ENCODE peak calls at places on chromosomes 7 and 10, in nine cellular contexts. T is brain microvascular endothelial cell; Y is heart left ventricle; R is stimulated activated CD4-positive, alpha-beta T cell treated with anti-CD3 and anti-CD28 coated beads, Interleukin-1b, Interleukin-23, amount 100 ng/mL, for 48 hours; E is NCI-H460; W is foreskin fibroblast; H is left ventricle myocardium inferior; C is AG09319; B is H7. F is an unnamed sample.

GRCh38 chr10:52951819-52952218 is 179.2 kb upstream of the MBL2 start:
- DNase-seq in C (no peak), B (peak), R (no peak), E (peak), W (no peak), Y (no peak), T (peak), H (peak), F (no peak)

GRCh38 chr10:90031776-90032175 is 330.4 kb downstream of the KIF20B start:
- DNase-seq in B (no peak), T (no peak), R (no peak), E (no peak), H (no peak), C (no peak), W (peak), Y (no peak), F (no peak)

GRCh38 chr7:75866129-75866496 is 12.7 kb upstream of the RHBDD2 start:
- DNase-seq in B (no peak), T (peak), C (no peak), H (no peak), E (no peak), W (peak), R (no peak), Y (no peak), F (no peak)

GRCh38 chr7:39089194-39089593 is 111.5 kb downstream of the POU6F2 start:
- DNase-seq in R (no peak), E (no peak), T (no peak), W (no peak), H (no peak), C (no peak), Y (no peak), B (no peak), F (no peak)

GRCh38 chr7:86295526-86295925 is 348.2 kb upstream of the GRM3 start:
- DNase-seq in H (no peak), R (no peak), B (no peak), W (no peak), E (no peak), C (no peak), T (no peak), Y (no peak), F (no peak)

GRCh38 chr10:32005050-32005449 is 51.2 kb downstream of the KIF5B start:
- DNase-seq in H (no peak), R (no peak), C (no peak), E (peak), B (peak), Y (no peak), W (peak), T (peak), F (peak)

GRCh38 chr7:127039541-127039940 is 213.2 kb downstream of the GRM8 start:
- DNase-seq in T (no peak), W (no peak), Y (no peak), E (no peak), B (no peak), C (no peak), R (no peak), H (no peak), F (no peak)

GRCh38 chr7:105678811-105679495 is 97.7 kb upstream of the EFCAB10 start:
- DNase-seq in H (peak), Y (peak), B (peak), E (no peak), R (peak), W (no peak), T (no peak), C (peak), F (peak)

GRCh38 chr10:6916601-6917000 is 336.5 kb upstream of the PRKCQ start:
- DNase-seq in B (no peak), W (peak), C (no peak), T (no peak), H (no peak), E (no peak), R (no peak), Y (no peak), F (no peak)

GRCh38 chr10:14397069-14397468 is 66.3 kb upstream of the FRMD4A start:
- DNase-seq in C (peak), B (no peak), E (no peak), W (peak), H (peak), R (no peak), Y (peak), T (peak), F (peak)

GRCh38 chr7:116671681-116672595 is at the start of gene MET:
- DNase-seq in E (peak), Y (peak), H (peak), T (peak), W (peak), R (peak), C (no peak), B (peak), F (peak)

GRCh38 chr10:43203491-43204393 is 63.1 kb downstream of the RASGEF1A start:
- DNase-seq in R (no peak), H (no peak), C (no peak), T (no peak), Y (peak), B (peak), E (no peak), W (no peak), F (no peak)

GRCh38 chr7:3895341-3895740 is 594.3 kb downstream of the SDK1 start:
- DNase-seq in W (no peak), T (no peak), H (no peak), B (no peak), E (no peak), R (no peak), Y (no peak), C (no peak), F (no peak)

GRCh38 chr10:87850742-87851205 is 12.6 kb downstream of the KLLN start:
- DNase-seq in T (peak), H (peak), C (no peak), E (peak), R (peak), W (peak), B (peak), Y (peak), F (peak)

GRCh38 chr10:113222207-113222606 is 272.2 kb downstream of the TCF7L2 start:
- DNase-seq in E (no peak), Y (no peak), R (no peak), C (no peak), W (no peak), H (no peak), T (no peak), B (no peak), F (no peak)

GRCh38 chr10:133307776-133308430 is 769 bp downstream of the TUBGCP2 start:
- DNase-seq in H (peak), E (peak), T (peak), R (peak), W (peak), B (peak), C (no peak), Y (peak), F (peak)

GRCh38 chr10:71582019-71582418 is 137.6 kb downstream of the C10orf105 start:
- DNase-seq in T (peak), B (peak), R (no peak), E (peak), Y (peak), H (no peak), C (no peak), W (peak), F (peak)

GRCh38 chr10:29253096-29254029 is 35.5 kb upstream of the LYZL1 start:
- DNase-seq in H (no peak), C (no peak), R (no peak), Y (no peak), T (no peak), E (no peak), W (peak), B (no peak), F (no peak)

GRCh38 chr7:145016068-145016467 is 180.2 kb upstream of the TPK1 start:
- DNase-seq in H (no peak), Y (no peak), B (peak), T (no peak), C (no peak), R (no peak), W (no peak), E (no peak), F (no peak)

GRCh38 chr10:103153765-103154197 is 39.3 kb downstream of the NT5C2 start:
- DNase-seq in B (no peak), R (no peak), T (no peak), W (peak), Y (no peak), C (no peak), H (no peak), E (peak), F (no peak)

GRCh38 chr10:17425584-17426262 is 28.7 kb downstream of the ST8SIA6 start:
- DNase-seq in T (no peak), E (no peak), W (no peak), Y (no peak), C (no peak), B (no peak), H (no peak), R (peak), F (no peak)

GRCh38 chr10:28125701-28126100 is 126.8 kb upstream of the ODAD2 start:
- DNase-seq in W (peak), H (no peak), B (no peak), E (no peak), T (peak), R (no peak), Y (no peak), C (peak), F (no peak)

GRCh38 chr10:62594093-62594520 is 210.4 kb upstream of the ADO start:
- DNase-seq in R (peak), E (peak), T (peak), Y (peak), H (peak), C (no peak), B (peak), W (peak), F (peak)

GRCh38 chr10:114626841-114627240 is 31.2 kb downstream of the ABLIM1 start:
- DNase-seq in B (no peak), E (no peak), Y (no peak), C (no peak), W (no peak), R (no peak), T (no peak), H (no peak), F (no peak)

GRCh38 chr7:149783386-149784250 is 10.2 kb upstream of the ZNF467 start:
- DNase-seq in E (no peak), Y (no peak), B (peak), W (no peak), C (no peak), T (no peak), H (no peak), R (no peak), F (peak)

GRCh38 chr7:29285451-29285807 is 90.9 kb downstream of the CHN2 start:
- DNase-seq in R (peak), E (no peak), H (no peak), Y (no peak), T (peak), W (peak), C (peak), B (no peak), F (no peak)

GRCh38 chr10:96073722-96074121 is 30.3 kb downstream of the CCNJ start:
- DNase-seq in C (no peak), B (no peak), E (no peak), T (peak), H (no peak), Y (no peak), W (peak), R (no peak), F (no peak)

GRCh38 chr7:18317956-18318355 is 177.6 kb upstream of the HDAC9 start:
- DNase-seq in H (no peak), E (no peak), C (no peak), W (no peak), R (no peak), B (peak), Y (no peak), T (no peak), F (no peak)

GRCh38 chr10:119199231-119199992 is 8.0 kb upstream of the GRK5 start:
- DNase-seq in B (peak), T (peak), H (peak), C (no peak), W (peak), R (peak), E (peak), Y (peak), F (peak)

GRCh38 chr10:129690248-129691070 is 223.4 kb downstream of the MGMT start:
- DNase-seq in E (no peak), C (no peak), Y (no peak), W (no peak), T (no peak), B (no peak), H (no peak), R (no peak), F (no peak)